ENCODE peak calls at places on chromosomes 3 and 15, in nine cellular contexts. One of them, this sample, is unnamed.

GRCh38 chr3:116000315-116000714 is 377.0 kb downstream of the GAP43 start:
- DNase-seq in IMR-90: peak; percentile 99
- DNase-seq in GM12892: no peak
- DNase-seq in tibial nerve: no peak
- DNase-seq in A549: peak; percentile 39
- DNase-seq in erythroblast: no peak
- DNase-seq in ovary: no peak
- DNase-seq in lower leg skin: no peak
- DNase-seq in HepG2: peak; percentile 20
- DNase-seq in this sample: peak; percentile 30

GRCh38 chr3:65368866-65369265 is 669.9 kb downstream of the MAGI1 start:
- DNase-seq in GM12892: no peak
- DNase-seq in ovary: no peak
- DNase-seq in lower leg skin: no peak
- DNase-seq in HepG2: no peak
- DNase-seq in IMR-90: no peak
- DNase-seq in A549: no peak
- DNase-seq in tibial nerve: no peak
- DNase-seq in erythroblast: no peak
- DNase-seq in this sample: no peak

GRCh38 chr15:61892140-61892539 is 168.1 kb downstream of the VPS13C start:
- DNase-seq in GM12892: no peak
- DNase-seq in A549: no peak
- DNase-seq in HepG2: no peak
- DNase-seq in lower leg skin: no peak
- DNase-seq in erythroblast: no peak
- DNase-seq in ovary: no peak
- DNase-seq in tibial nerve: no peak
- DNase-seq in IMR-90: no peak
- DNase-seq in this sample: no peak

GRCh38 chr15:34059946-34060345 is 20.9 kb upstream of the AVEN start:
- DNase-seq in erythroblast: no peak
- DNase-seq in GM12892: no peak
- DNase-seq in HepG2: no peak
- DNase-seq in IMR-90: no peak
- DNase-seq in lower leg skin: no peak
- DNase-seq in A549: no peak
- DNase-seq in tibial nerve: no peak
- DNase-seq in ovary: no peak
- DNase-seq in this sample: no peak

GRCh38 chr3:58041826-58042324 is 33.7 kb downstream of the FLNB start:
- DNase-seq in tibial nerve: no peak
- DNase-seq in HepG2: peak; percentile 85
- DNase-seq in IMR-90: peak; percentile 90
- DNase-seq in lower leg skin: no peak
- DNase-seq in erythroblast: no peak
- DNase-seq in GM12892: peak; percentile 23
- DNase-seq in ovary: no peak
- DNase-seq in A549: no peak
- DNase-seq in this sample: no peak

GRCh38 chr15:43948691-43949325 is 122.0 kb downstream of the WDR76 start:
- DNase-seq in tibial nerve: no peak
- DNase-seq in IMR-90: peak; percentile 28
- DNase-seq in lower leg skin: no peak
- DNase-seq in ovary: no peak
- DNase-seq in HepG2: no peak
- DNase-seq in erythroblast: no peak
- DNase-seq in A549: no peak
- DNase-seq in GM12892: no peak
- DNase-seq in this sample: no peak

GRCh38 chr3:168877899-168878298 is 782.2 kb upstream of the GOLIM4 start:
- DNase-seq in lower leg skin: no peak
- DNase-seq in IMR-90: no peak
- DNase-seq in GM12892: no peak
- DNase-seq in ovary: no peak
- DNase-seq in erythroblast: no peak
- DNase-seq in tibial nerve: no peak
- DNase-seq in A549: no peak
- DNase-seq in HepG2: no peak
- DNase-seq in this sample: no peak

GRCh38 chr15:33007295-33007855 is 187.1 kb downstream of the FMN1 start:
- DNase-seq in A549: peak; percentile 31
- DNase-seq in erythroblast: no peak
- DNase-seq in tibial nerve: no peak
- DNase-seq in ovary: no peak
- DNase-seq in lower leg skin: no peak
- DNase-seq in GM12892: no peak
- DNase-seq in IMR-90: peak; percentile 35
- DNase-seq in HepG2: no peak
- DNase-seq in this sample: no peak

DNA sequence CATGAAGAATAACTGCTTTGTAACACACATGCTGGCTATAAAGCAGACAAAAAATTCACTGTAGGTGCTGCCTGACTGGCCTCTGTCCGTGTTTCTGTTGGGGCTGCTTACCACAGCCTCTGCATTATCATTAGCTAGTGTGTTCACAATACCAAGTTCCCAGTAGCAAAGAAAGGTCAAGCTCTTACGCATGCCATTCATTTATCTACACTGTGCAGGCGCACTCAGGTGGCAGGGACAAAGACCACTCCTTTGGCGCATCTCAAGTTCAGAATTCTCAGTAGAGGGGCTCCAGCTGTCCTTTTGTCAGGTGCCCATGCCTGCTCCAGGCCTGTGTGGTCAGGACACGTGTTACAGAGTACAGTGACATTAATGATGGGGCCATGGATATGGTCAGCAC is 22.3 kb downstream of the MLH1 start:
- DNase-seq in erythroblast: no peak
- DNase-seq in GM12892: no peak
- DNase-seq in ovary: no peak
- DNase-seq in tibial nerve: no peak
- DNase-seq in A549: no peak
- DNase-seq in IMR-90: no peak
- DNase-seq in lower leg skin: no peak
- DNase-seq in HepG2: no peak
- DNase-seq in this sample: no peak
- TF ChIP-seq POLR2A in erythroblast: no peak
- TF ChIP-seq POLR2A in GM12892: no peak
- TF ChIP-seq POLR2A in ovary: no peak
- TF ChIP-seq POLR2A in tibial nerve: no peak
- TF ChIP-seq POLR2A in A549: no peak
- TF ChIP-seq POLR2A in IMR-90: no peak
- TF ChIP-seq POLR2A in lower leg skin: no peak
- TF ChIP-seq POLR2A in HepG2: no peak
- TF ChIP-seq POLR2A in this sample: no peak

DNA sequence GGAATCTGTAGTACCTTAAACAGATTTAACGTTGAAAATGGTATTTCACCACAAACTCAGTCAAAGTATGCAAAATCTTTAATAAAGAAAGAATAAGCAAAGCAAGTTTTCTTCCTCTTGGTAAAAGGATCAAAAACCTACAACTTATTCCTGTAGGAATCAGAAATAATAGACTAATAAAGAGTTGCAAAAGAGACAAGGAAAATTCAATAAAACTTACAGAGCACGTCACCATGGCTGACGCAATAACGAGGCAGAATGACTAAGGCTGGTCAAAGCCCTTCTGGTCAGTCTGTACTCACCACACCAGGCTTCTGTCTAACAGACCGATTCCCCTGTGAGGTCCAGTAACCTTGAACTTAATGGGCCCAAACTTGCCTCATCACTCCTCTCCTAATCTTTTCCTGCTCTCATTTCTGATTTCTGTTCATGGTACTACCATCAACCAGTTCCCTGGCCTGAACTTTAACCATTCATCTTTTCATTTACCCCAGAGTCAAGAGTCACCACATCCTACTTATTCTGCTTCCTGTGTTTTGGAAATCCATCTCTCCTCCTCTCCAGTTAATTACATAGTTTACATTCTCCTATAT is 5.0 kb downstream of the MASP1 start:
- DNase-seq in A549: no peak
- DNase-seq in erythroblast: no peak
- DNase-seq in IMR-90: peak; percentile 94
- DNase-seq in tibial nerve: no peak
- DNase-seq in GM12892: no peak
- DNase-seq in ovary: no peak
- DNase-seq in HepG2: peak; percentile 70
- DNase-seq in lower leg skin: no peak
- DNase-seq in this sample: no peak
- TF ChIP-seq POLR2A in A549: no peak
- TF ChIP-seq POLR2A in erythroblast: no peak
- TF ChIP-seq POLR2A in IMR-90: no peak
- TF ChIP-seq POLR2A in tibial nerve: no peak
- TF ChIP-seq POLR2A in GM12892: no peak
- TF ChIP-seq POLR2A in ovary: no peak
- TF ChIP-seq POLR2A in HepG2: peak; percentile 7
- TF ChIP-seq POLR2A in lower leg skin: no peak
- TF ChIP-seq POLR2A in this sample: no peak

DNA sequence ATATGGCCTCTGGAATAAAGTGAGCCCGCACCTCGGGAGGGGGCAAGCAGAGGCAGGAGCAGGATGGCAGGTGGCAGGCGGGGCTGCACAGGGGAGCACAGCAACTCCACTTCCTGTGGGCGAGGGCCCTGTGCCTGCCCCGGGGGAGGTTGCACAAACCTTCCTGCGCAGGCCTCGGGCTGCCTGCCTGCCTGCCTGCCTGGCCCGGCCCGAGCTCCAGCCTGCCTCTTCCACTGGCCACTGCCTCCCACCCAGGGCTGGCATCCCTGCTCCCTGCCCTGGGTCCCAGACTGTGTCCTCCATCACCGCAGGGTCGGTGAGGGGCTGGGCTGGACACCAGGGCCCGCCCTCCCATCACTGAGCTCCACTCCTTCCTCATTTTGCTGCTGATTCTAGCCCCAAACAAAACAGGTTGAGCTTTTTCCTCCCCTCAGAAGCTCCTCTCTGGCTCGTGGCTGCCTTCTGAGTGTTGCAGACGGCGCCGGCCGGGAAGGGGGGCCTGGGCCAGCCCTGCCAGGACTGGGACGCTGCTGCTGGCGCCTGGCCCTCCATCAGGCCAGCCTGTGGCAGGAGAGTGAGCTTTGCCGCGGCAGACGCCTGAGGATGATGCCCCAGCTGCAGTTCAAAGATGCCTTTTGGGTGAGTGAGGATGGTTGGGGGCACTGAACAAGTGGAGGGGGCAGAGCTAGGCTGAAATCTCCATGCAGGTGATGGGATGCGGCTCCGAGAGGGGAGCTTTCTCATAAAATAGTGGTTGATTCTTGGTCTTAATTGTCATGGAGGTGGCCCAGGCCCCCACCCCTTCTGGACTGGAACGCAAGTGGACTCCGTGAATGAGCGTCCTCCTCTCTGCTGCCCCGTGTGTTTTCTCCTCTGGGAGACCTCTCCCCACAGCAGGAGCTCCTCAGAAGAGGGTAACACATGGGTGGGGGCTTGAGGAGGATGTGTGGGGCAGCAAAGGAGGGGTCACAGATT is at the start of gene PSTPIP1:
- DNase-seq in IMR-90: no peak
- DNase-seq in lower leg skin: peak; percentile 88
- DNase-seq in GM12892: no peak
- DNase-seq in HepG2: no peak
- DNase-seq in ovary: peak; percentile 49
- DNase-seq in A549: no peak
- DNase-seq in erythroblast: no peak
- DNase-seq in tibial nerve: no peak
- DNase-seq in this sample: no peak
- TF ChIP-seq POLR2A in IMR-90: no peak
- TF ChIP-seq POLR2A in lower leg skin: no peak
- TF ChIP-seq POLR2A in GM12892: peak; percentile 36
- TF ChIP-seq POLR2A in HepG2: no peak
- TF ChIP-seq POLR2A in ovary: no peak
- TF ChIP-seq POLR2A in A549: no peak
- TF ChIP-seq POLR2A in erythroblast: no peak
- TF ChIP-seq POLR2A in tibial nerve: no peak
- TF ChIP-seq POLR2A in this sample: no peak

GRCh38 chr15:80695911-80696651 is 971 bp downstream of the ABHD17C start:
- DNase-seq in lower leg skin: no peak
- DNase-seq in tibial nerve: no peak
- DNase-seq in IMR-90: no peak
- DNase-seq in erythroblast: no peak
- DNase-seq in HepG2: peak; percentile 20
- DNase-seq in A549: peak; percentile 94
- DNase-seq in GM12892: no peak
- DNase-seq in ovary: peak; percentile 36
- DNase-seq in this sample: no peak
- TF ChIP-seq POLR2A in lower leg skin: no peak
- TF ChIP-seq POLR2A in tibial nerve: no peak
- TF ChIP-seq POLR2A in IMR-90: no peak
- TF ChIP-seq POLR2A in erythroblast: no peak
- TF ChIP-seq POLR2A in HepG2: no peak
- TF ChIP-seq POLR2A in A549: no peak
- TF ChIP-seq POLR2A in GM12892: no peak
- TF ChIP-seq POLR2A in ovary: no peak
- TF ChIP-seq POLR2A in this sample: no peak

GRCh38 chr15:90529008-90529368 is 735 bp upstream of the CRTC3 start:
- DNase-seq in A549: no peak
- DNase-seq in erythroblast: no peak
- DNase-seq in lower leg skin: peak; percentile 84
- DNase-seq in HepG2: no peak
- DNase-seq in IMR-90: no peak
- DNase-seq in tibial nerve: no peak
- DNase-seq in GM12892: no peak
- DNase-seq in ovary: no peak
- DNase-seq in this sample: no peak

GRCh38 chr15:90531147-90531546 is 1.4 kb downstream of the CRTC3 start:
- DNase-seq in lower leg skin: no peak
- DNase-seq in A549: no peak
- DNase-seq in GM12892: no peak
- DNase-seq in ovary: no peak
- DNase-seq in IMR-90: no peak
- DNase-seq in erythroblast: no peak
- DNase-seq in tibial nerve: no peak
- DNase-seq in HepG2: no peak
- DNase-seq in this sample: no peak

GRCh38 chr15:90529369-90530249 is at the start of gene CRTC3:
- DNase-seq in erythroblast: peak; percentile 77
- DNase-seq in IMR-90: peak; percentile 48
- DNase-seq in A549: peak; percentile 74
- DNase-seq in GM12892: peak; percentile 75
- DNase-seq in lower leg skin: peak; percentile 89
- DNase-seq in tibial nerve: peak; percentile 23
- DNase-seq in HepG2: no peak
- DNase-seq in ovary: peak; percentile 76
- DNase-seq in this sample: peak; percentile 50

GRCh38 chr15:90535254-90535653 is 5.5 kb downstream of the CRTC3 start:
- DNase-seq in GM12892: no peak
- DNase-seq in erythroblast: no peak
- DNase-seq in tibial nerve: no peak
- DNase-seq in HepG2: no peak
- DNase-seq in ovary: no peak
- DNase-seq in IMR-90: no peak
- DNase-seq in lower leg skin: no peak
- DNase-seq in A549: no peak
- DNase-seq in this sample: no peak

GRCh38 chr15:90530250-90531051 is 728 bp downstream of the CRTC3 start:
- DNase-seq in lower leg skin: peak; percentile 93
- DNase-seq in erythroblast: peak; percentile 60
- DNase-seq in HepG2: no peak
- DNase-seq in GM12892: peak; percentile 73
- DNase-seq in A549: peak; percentile 69
- DNase-seq in tibial nerve: peak; percentile 19
- DNase-seq in ovary: peak; percentile 80
- DNase-seq in IMR-90: peak; percentile 24
- DNase-seq in this sample: peak; percentile 36
- TF ChIP-seq POLR2A in lower leg skin: no peak
- TF ChIP-seq POLR2A in erythroblast: no peak
- TF ChIP-seq POLR2A in HepG2: no peak
- TF ChIP-seq POLR2A in GM12892: peak; percentile 32
- TF ChIP-seq POLR2A in A549: no peak
- TF ChIP-seq POLR2A in tibial nerve: no peak
- TF ChIP-seq POLR2A in ovary: no peak
- TF ChIP-seq POLR2A in IMR-90: no peak
- TF ChIP-seq POLR2A in this sample: no peak

This sample was measured in H54.